ENCODE peak calls at places on chromosomes 11 and 22, in ten cellular contexts. U is tibial nerve, O is choroid plexus epithelial cell, K is coronary artery, H is DND-41, N is left ventricle myocardium inferior, V is Panc1, J is fibroblast of mammary gland, W is WERI-Rb-1, P is lower lobe of right lung. M is an unnamed sample.

GRCh38 chr11:6405039-6405667 is 13.7 kb downstream of the APBB1 start:
- DNase-seq in O (peak), J (no peak), P (peak), W (no peak), K (no peak), V (no peak), N (no peak), H (no peak), U (no peak), M (no peak)

GRCh38 chr11:27255447-27255828 is 107.6 kb downstream of the CCDC34 start:
- DNase-seq in K (no peak), W (no peak), P (no peak), H (no peak), O (peak), J (peak), V (no peak), N (no peak), U (no peak), M (no peak)

GRCh38 chr22:37254867-37255233 is 10.8 kb upstream of the RAC2 start:
- DNase-seq in N (no peak), P (no peak), V (no peak), J (no peak), U (no peak), H (no peak), K (no peak), O (peak), W (no peak), M (no peak)

GRCh38 chr11:63549411-63549810 is 12.8 kb downstream of the PLAAT4 start:
- DNase-seq in V (no peak), H (no peak), W (no peak), U (no peak), K (peak), N (no peak), P (no peak), O (no peak), J (no peak), M (no peak)

GRCh38 chr11:11349870-11350325 is 3.2 kb downstream of the CSNK2A3 start:
- DNase-seq in H (no peak), N (no peak), J (peak), O (peak), W (no peak), P (no peak), V (no peak), K (no peak), U (peak), M (no peak)

GRCh38 chr11:102891736-102892135 is 17.0 kb upstream of the MMP12 start:
- DNase-seq in K (no peak), U (no peak), O (no peak), V (no peak), P (no peak), J (no peak), H (no peak), W (no peak), N (no peak), M (no peak)

GRCh38 chr11:117097567-117098268 is 510 bp downstream of the SIK3 start:
- DNase-seq in W (peak), V (no peak), O (peak), H (peak), N (peak), P (peak), K (peak), U (peak), J (no peak), M (peak)

GRCh38 chr11:43547900-43548381 is 132.6 kb upstream of the HSD17B12 start:
- DNase-seq in W (no peak), O (peak), J (peak), N (peak), K (no peak), U (no peak), H (no peak), P (no peak), V (no peak), M (no peak)

GRCh38 chr11:80638296-80638695 is 1197.5 kb upstream of the TENM4 start:
- DNase-seq in N (no peak), P (no peak), W (no peak), H (no peak), U (no peak), O (no peak), K (no peak), V (no peak), J (no peak), M (no peak)

GRCh38 chr22:25966448-25966913 is 202.8 kb upstream of the SEZ6L start:
- DNase-seq in N (no peak), V (no peak), U (no peak), W (peak), H (peak), P (no peak), O (no peak), K (no peak), J (no peak), M (peak)

GRCh38 chr11:8233691-8234424 is 29.8 kb downstream of the LMO1 start:
- DNase-seq in U (no peak), N (no peak), P (peak), K (no peak), O (peak), H (no peak), J (peak), W (peak), V (no peak), M (no peak)

GRCh38 chr22:37345863-37346514 is 63.7 kb downstream of the CYTH4 start:
- DNase-seq in U (peak), W (no peak), N (peak), H (no peak), O (peak), P (no peak), J (peak), K (no peak), V (no peak), M (no peak)

GRCh38 chr11:133713844-133714243 is 131.5 kb downstream of the SPATA19 start:
- DNase-seq in O (no peak), N (no peak), V (no peak), H (no peak), P (no peak), J (no peak), U (no peak), W (no peak), K (peak), M (no peak)

GRCh38 chr11:121334973-121335711 is 42.6 kb downstream of the SC5D start:
- DNase-seq in P (no peak), V (no peak), N (no peak), J (no peak), W (no peak), U (no peak), H (no peak), O (peak), K (no peak), M (no peak)

GRCh38 chr11:13337986-13338436 is 60.4 kb downstream of the BMAL1 start:
- DNase-seq in N (no peak), P (no peak), J (peak), W (no peak), V (no peak), H (no peak), K (no peak), O (peak), U (no peak), M (peak)

GRCh38 chr22:50245214-50246072 is 620 bp upstream of the TUBGCP6 start:
- DNase-seq in K (no peak), N (no peak), V (no peak), U (no peak), P (no peak), W (no peak), H (no peak), J (no peak), O (no peak), M (no peak)

GRCh38 chr11:12457030-12457600 is 79.7 kb downstream of the PARVA start:
- DNase-seq in W (no peak), P (no peak), U (no peak), O (peak), K (no peak), H (no peak), V (no peak), N (no peak), J (peak), M (no peak)

GRCh38 chr11:8597182-8597581 is 3.2 kb upstream of the STK33 start:
- DNase-seq in O (peak), N (no peak), W (no peak), K (no peak), U (no peak), V (no peak), H (no peak), J (peak), P (no peak), M (no peak)

GRCh38 chr11:28835790-28836189 is 727.6 kb downstream of the METTL15 start:
- DNase-seq in P (no peak), U (no peak), H (no peak), J (peak), V (no peak), O (peak), K (no peak), N (no peak), W (no peak), M (no peak)

GRCh38 chr11:43644626-43645299 is 35.8 kb upstream of the HSD17B12 start:
- DNase-seq in H (peak), P (no peak), V (no peak), K (no peak), W (no peak), U (no peak), O (peak), N (no peak), J (peak), M (peak)

GRCh38 chr11:18727499-18728236 is 1.7 kb upstream of the IGSF22 start:
- DNase-seq in P (no peak), N (no peak), J (peak), V (peak), H (peak), K (no peak), U (peak), O (peak), W (peak), M (peak)

GRCh38 chr11:106306942-106307341 is 229.5 kb downstream of the AASDHPPT start:
- DNase-seq in O (peak), V (no peak), H (no peak), J (peak), W (peak), N (no peak), P (no peak), U (no peak), K (no peak), M (no peak)
- TF ChIP-seq CTCF in O (peak), V (peak), H (no peak), J (peak), W (peak), N (no peak), P (no peak), U (no peak), K (no peak), M (no peak)

DNA sequence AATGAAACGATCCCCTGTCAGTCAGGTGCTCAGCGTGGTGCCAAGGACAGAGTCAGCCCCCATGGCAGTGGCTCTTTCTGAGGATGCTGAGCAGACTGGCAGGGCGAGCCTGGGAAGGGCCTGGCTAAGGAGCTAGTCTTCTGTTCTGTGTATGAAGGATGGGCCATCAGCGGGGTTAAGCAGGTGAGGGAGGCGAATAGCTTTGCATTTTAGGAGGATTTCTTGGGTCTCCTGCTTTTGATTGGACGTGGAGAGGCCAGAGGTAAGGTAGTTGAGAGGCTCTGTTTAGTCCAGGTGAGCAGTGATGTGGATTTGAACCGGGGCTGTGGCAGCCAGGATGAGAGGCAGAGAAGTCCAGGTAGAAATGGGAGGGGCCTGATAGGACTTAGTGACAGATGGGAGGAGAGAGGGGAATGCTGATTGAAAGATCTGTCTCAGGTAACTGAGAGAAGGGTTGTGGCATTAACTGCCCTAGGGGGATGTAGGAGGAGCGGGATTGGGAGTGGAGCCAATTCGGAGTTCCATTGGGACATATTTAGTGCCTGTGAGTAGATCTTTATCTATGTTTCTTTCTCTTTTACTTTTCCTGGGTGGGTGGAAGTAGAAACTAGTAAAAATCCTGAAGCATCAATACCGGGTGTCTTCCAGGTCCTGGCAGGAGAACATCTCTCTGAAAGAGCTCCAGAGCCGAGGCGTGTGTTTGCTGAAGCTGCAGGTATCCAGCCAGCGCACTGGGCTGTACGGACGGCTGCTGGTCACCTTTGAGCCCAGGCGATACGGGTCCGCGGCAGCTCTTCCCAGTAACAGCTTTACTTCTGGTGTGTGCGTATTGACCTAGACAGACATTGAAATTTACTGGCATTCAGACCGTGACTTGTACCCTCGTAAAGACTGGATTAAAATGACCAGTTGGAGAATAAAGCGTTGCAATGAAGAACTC is 2.0 kb downstream of the IGHMBP2 start:
- DNase-seq in K (no peak), O (no peak), U (no peak), H (no peak), W (no peak), J (no peak), V (no peak), P (no peak), N (no peak), M (no peak)
- H3K4me3 ChIP-seq in K (peak), O (no peak), U (peak), H (peak), W (no peak), J (no peak), V (peak), P (no peak), N (peak), M (no peak)

DNA sequence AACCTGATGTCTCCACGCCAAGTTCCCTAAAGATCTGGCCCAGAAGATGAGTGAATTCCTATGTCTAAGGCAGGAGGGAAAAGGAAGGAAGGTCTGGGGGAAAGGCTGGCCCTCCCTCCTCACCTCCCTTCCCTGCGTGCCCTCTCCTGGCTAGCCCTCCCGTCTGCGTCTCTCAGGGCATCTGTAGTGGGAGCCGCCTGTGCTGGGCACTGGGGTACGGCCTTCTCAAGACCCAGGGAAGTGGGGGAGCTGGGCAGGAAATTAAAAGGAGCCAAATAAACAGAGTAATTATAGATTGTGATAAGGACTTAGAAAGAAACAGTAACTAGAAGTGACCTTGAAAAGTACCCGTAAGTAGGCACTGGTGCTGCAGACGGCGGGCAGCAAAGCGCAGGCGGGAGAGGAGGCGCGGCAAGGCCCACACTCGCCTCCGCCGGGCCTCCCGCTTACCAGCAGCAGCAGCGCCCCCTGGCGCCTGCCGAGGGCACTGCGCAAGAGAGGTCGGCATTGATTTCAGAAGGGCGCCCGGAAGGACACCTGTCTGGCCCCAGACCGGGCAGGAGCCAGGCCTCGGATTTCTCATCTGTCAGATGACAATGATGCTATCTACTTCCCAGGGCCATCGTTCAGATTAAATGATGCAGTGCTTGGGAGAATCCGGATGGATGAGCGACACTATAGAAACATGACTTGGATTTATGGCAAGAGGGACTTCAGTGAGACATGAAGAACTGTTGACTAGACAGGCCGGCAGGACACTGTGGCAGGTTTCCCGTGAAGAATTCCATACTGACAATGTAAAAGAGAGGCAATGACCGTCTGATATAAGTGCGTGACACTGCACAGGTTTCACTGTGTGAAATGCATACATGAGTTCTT is 7.3 kb downstream of the KCNJ1 start:
- DNase-seq in H (peak), K (no peak), J (peak), P (peak), V (peak), N (peak), W (peak), O (peak), U (peak), M (peak)
- TF ChIP-seq CTCF in H (peak), K (peak), J (peak), P (peak), V (peak), N (peak), W (peak), O (peak), U (peak), M (peak)

DNA sequence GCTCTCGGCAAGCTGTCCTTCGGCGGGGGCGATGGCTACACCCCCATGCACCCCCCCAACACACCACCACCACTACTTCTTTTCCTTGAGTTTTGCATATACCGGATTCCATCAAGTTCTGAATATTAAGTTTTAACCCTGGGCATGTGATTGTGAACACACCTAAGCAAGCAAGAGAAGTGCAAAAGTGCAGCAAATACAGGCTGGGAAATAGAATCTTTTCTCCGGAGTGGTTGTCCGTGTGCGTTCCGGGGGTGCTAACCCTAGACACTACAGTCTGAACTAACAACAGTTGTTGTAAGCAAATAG is 568 bp downstream of the PRSS23 start:
- DNase-seq in J (no peak), U (no peak), P (no peak), K (no peak), O (peak), N (no peak), H (no peak), V (no peak), W (no peak), M (no peak)
- H3K4me3 ChIP-seq in J (peak), U (peak), P (peak), K (peak), O (peak), N (peak), H (no peak), V (peak), W (peak), M (no peak)

DNA sequence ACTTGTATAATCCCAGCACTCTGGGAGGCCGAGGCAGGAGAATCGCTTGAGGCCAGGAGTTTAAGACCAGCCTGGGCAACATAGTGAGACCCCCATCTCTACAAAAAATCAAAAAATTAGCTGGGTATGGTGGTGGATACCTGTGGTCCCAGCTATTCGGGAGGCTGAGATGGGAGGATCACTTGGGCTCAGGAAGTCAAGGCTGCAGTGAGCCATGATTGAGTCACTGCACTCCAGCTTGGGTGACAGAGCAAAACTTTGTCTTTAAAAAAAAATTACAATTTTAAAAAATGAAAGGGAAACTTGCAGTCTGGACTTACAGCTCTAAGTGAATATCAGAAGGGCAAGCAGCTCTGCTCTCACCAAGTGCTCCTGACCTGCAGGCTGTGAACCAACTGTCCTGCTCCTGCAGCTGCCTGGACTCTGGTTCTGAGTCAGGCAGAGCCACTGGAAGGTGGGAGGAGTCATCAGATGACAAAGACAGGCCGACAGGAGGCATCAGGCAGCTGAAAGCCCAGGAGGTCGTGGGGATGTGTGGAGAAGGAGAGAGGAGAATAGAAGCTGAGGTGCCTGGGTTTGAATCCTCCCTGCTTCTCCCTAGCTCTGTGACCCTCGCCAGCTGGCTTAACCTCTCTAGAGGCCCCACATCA is 9.6 kb downstream of the SMTNL1 start:
- DNase-seq in H (no peak), K (no peak), O (peak), U (no peak), J (peak), N (no peak), V (no peak), W (peak), P (no peak), M (peak)
- TF ChIP-seq CTCF in H (no peak), K (no peak), O (peak), U (no peak), J (peak), N (no peak), V (no peak), W (peak), P (no peak), M (no peak)